ENCODE peak calls at places on chromosomes 1 and 21, in seven cellular contexts. C is heart left ventricle; P is pancreas; M is activated CD8-positive, alpha-beta T cell treated with anti-CD3 and anti-CD28 coated beads for 36 hours; B is CD4-positive, alpha-beta T cell; Y is coronary artery; G is HCT116. R is an unnamed sample.

GRCh38 chr1:232764458-232765231 is 40.6 kb upstream of the MAP10 start:
- DNase-seq in M (no peak), C (no peak), B (no peak), P (no peak), G (no peak), Y (no peak), R (no peak)

GRCh38 chr1:41102208-41102607 is 80.7 kb upstream of the SLFNL1 start:
- DNase-seq in C (peak; percentile 86), P (peak; percentile 91), G (no peak), Y (peak; percentile 93), B (no peak), M (no peak), R (peak; percentile 88)

GRCh38 chr1:53091841-53092645 is 30.0 kb downstream of the PODN start:
- DNase-seq in C (peak; percentile 67), P (peak; percentile 62), M (no peak), B (no peak), Y (no peak), G (no peak), R (no peak)

GRCh38 chr1:46160212-46160611 is 14.7 kb upstream of the TSPAN1 start:
- DNase-seq in B (no peak), G (no peak), M (no peak), Y (no peak), P (no peak), C (no peak), R (no peak)

GRCh38 chr1:153536618-153537375 is 1.0 kb upstream of the S100A6 start:
- DNase-seq in C (no peak), G (no peak), B (no peak), Y (no peak), P (no peak), M (no peak), R (no peak)

GRCh38 chr1:162376754-162377153 is at the start of gene SPATA46:
- DNase-seq in P (no peak), M (no peak), B (no peak), C (no peak), G (no peak), Y (no peak), R (no peak)

GRCh38 chr1:81551942-81552341 is 248.8 kb upstream of the ADGRL2 start:
- DNase-seq in Y (no peak), C (no peak), G (no peak), P (no peak), M (no peak), B (no peak), R (no peak)

GRCh38 chr1:204350857-204351573 is 8.7 kb downstream of the PLEKHA6 start:
- DNase-seq in M (peak; percentile 34), G (no peak), Y (peak; percentile 85), P (peak; percentile 73), C (peak; percentile 64), B (no peak), R (peak; percentile 89)

GRCh38 chr1:224897928-224898327 is 31.5 kb upstream of the DNAH14 start:
- DNase-seq in M (no peak), P (no peak), G (no peak), Y (no peak), C (no peak), B (no peak), R (no peak)

GRCh38 chr1:224897501-224897900 is 32.0 kb upstream of the DNAH14 start:
- DNase-seq in P (no peak), M (no peak), Y (no peak), G (no peak), B (no peak), C (no peak), R (no peak)

GRCh38 chr1:224898937-224899336 is 30.5 kb upstream of the DNAH14 start:
- DNase-seq in B (no peak), P (no peak), C (no peak), Y (no peak), G (no peak), M (no peak), R (no peak)

GRCh38 chr1:224896130-224896781 is 33.2 kb upstream of the DNAH14 start:
- DNase-seq in Y (no peak), G (no peak), P (no peak), M (no peak), C (no peak), B (no peak), R (no peak)

GRCh38 chr1:224894915-224895314 is 34.6 kb upstream of the DNAH14 start:
- DNase-seq in M (no peak), P (no peak), C (no peak), B (no peak), Y (no peak), G (peak; percentile 18), R (no peak)
- TF ChIP-seq CTCF in M (no peak), P (no peak), C (no peak), B (no peak), Y (no peak), G (peak; percentile 47), R (no peak)

GRCh38 chr1:36366091-36366661 is 19.5 kb downstream of the STK40 start:
- DNase-seq in C (peak; percentile 71), G (no peak), M (peak; percentile 83), B (peak; percentile 46), P (no peak), Y (no peak), R (no peak)
- TF ChIP-seq CTCF in C (no peak), G (no peak), M (no peak), B (no peak), P (no peak), Y (no peak), R (no peak)

DNA sequence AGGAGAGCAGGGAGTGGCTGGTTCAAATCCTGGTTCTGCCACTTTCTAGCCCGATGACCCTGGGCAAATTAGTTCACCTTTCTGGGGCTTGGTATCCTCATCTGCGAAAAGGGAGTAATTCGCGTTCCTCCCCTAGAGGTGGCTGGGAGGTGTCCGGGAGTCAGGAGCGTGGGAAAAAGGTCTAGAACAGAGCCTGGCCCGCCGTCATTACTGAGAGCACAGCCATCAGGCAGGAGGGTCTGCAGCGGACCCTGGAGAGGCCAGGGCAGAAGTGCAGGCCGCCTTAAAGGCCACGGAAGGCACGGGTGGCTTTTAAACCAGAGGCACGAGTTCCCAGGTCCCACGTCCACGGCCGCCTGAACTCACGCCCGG is 886 bp downstream of the PANK4 start:
- DNase-seq in B (no peak), G (no peak), C (no peak), Y (no peak), P (no peak), M (no peak), R (no peak)
- TF ChIP-seq CTCF in B (no peak), G (no peak), C (no peak), Y (no peak), P (no peak), M (no peak), R (no peak)

GRCh38 chr1:151024540-151025146 is 11.7 kb upstream of the BNIPL start:
- DNase-seq in P (peak; percentile 73), B (peak; percentile 91), C (peak; percentile 87), Y (peak; percentile 82), G (peak; percentile 46), M (peak; percentile 94), R (peak; percentile 89)
- TF ChIP-seq CTCF in P (peak; percentile 59), B (peak; percentile 83), C (peak; percentile 84), Y (peak; percentile 58), G (peak; percentile 74), M (peak; percentile 82), R (peak; percentile 70)

GRCh38 chr21:20877976-20878375 is 120.2 kb upstream of the NCAM2 start:
- DNase-seq in P (no peak), Y (no peak), B (no peak), C (no peak), G (no peak), M (no peak), R (no peak)

DNA sequence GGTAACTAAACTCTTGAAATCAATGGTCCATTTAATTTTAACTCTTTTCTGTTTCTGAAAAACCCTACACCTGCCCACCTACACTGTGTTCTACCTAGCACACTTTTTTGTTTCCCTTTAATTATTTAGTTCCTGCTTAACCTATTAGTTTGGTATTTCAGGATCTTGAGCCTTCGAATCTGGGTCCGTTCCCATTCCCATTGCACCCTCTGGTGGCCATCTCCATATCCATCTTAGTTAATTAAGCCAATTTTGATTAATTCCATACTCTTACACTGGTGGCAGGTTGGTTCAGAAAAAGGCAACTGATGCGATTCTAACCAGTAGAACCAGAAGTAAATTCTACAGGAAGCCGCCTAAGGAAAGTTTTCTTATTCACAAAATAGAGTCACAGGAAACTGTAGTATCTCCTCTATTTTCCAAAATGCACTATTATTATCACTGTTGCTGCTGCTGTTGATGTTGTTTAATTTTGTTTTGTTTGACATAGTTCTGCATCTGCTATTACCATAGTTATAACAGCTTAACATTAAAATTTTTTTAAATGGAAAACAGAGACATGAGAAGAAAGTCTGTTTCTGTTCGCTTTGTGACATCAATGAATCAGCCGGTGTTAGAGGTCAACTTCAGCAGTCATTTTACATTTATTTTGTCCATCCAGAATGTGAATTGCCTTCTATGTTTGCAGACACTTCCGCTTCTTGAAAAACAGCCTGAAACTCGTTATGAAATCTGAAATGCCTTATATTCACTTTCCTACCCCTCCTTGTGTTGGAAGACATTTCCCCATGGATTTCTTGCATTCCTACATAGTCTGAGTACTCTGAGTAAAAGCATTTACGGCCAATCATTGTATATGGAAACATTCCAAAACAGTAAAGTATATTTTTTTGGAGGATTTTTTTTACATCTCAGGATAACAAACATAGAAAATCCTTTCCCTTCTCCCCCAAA is 115.5 kb upstream of the NCAM2 start:
- DNase-seq in C (no peak), M (peak; percentile 32), Y (no peak), G (peak; percentile 8), P (peak; percentile 39), B (no peak), R (no peak)
- TF ChIP-seq CTCF in C (peak; percentile 38), M (peak; percentile 36), Y (no peak), G (peak; percentile 49), P (peak; percentile 52), B (no peak), R (peak; percentile 81)

DNA sequence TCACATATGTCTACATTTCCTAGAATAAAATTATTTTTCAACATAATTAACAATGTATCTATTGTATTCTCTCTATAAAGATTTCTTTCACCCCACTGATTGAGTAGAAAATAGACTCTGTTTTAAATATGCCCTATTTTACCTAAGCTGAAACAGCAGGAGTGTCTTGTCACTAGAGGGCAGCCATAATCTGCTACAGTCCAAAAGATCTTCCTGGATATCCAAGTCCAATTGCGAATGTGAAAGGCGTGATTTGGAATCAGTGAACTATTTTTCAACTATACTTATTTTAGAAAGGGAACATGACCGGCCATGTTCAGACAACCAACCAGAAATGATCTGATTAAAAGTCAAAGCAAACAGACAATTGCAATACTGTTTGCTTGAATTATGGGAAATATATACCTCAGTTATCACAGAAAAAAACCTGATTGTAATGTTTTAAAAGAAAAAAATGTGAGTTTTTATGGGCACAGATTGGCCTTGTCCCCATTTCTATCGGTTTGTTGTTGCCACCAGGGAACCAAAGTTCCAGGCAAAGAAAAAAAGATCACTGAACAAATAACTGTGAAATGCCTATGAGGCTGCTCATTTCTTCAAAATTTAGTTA is 1211.0 kb upstream of the ADGRL4 start:
- DNase-seq in C (no peak), B (no peak), M (no peak), G (peak; percentile 32), Y (no peak), P (no peak), R (no peak)
- TF ChIP-seq CTCF in C (peak; percentile 54), B (no peak), M (no peak), G (peak; percentile 60), Y (no peak), P (no peak), R (peak; percentile 85)